ENCODE peak calls at places on chromosomes 16 and 17, in five cellular contexts. D is IMR-90, B is mesendoderm, H is H1, C is mesenchymal stem cell. X is an unnamed sample.

GRCh38 chr17:47204722-47205418 is 4.3 kb upstream of the MYL4 start:
- DNase-seq in D (peak), B (peak), H (no peak), C (peak), X (no peak)

GRCh38 chr17:57874434-57875108 is 24.7 kb upstream of the MRPS23 start:
- DNase-seq in D (peak), B (peak), H (peak), C (peak), X (peak)

GRCh38 chr16:24635900-24636610 is 93.4 kb upstream of the TNRC6A start:
- DNase-seq in D (peak), B (no peak), H (no peak), C (peak), X (no peak)

GRCh38 chr17:2215616-2216364 is 87.8 kb downstream of the SMG6 start:
- DNase-seq in D (peak), B (peak), H (peak), C (peak), X (no peak)

GRCh38 chr16:77223184-77223583 is 24.0 kb downstream of the SYCE1L start:
- DNase-seq in D (no peak), B (peak), H (peak), C (no peak), X (no peak)

GRCh38 chr17:73841431-73842060 is 197.3 kb upstream of the SDK2 start:
- DNase-seq in D (no peak), B (peak), H (peak), C (no peak), X (peak)

GRCh38 chr16:72990003-72990521 is 57.9 kb downstream of the ZFHX3 start:
- DNase-seq in D (peak), B (peak), H (no peak), C (peak), X (no peak)

GRCh38 chr17:37476431-37477130 is 13.1 kb upstream of the DUSP14 start:
- DNase-seq in D (peak), B (peak), H (no peak), C (peak), X (no peak)

GRCh38 chr17:7560172-7561027 is 1.3 kb upstream of the SENP3 start:
- DNase-seq in D (peak), B (peak), H (peak), C (peak), X (peak)

GRCh38 chr17:70242781-70243437 is 73.6 kb downstream of the KCNJ2 start:
- DNase-seq in D (no peak), B (no peak), H (no peak), C (peak), X (no peak)

GRCh38 chr17:10646393-10646990 is 10.6 kb downstream of the MYH3 start:
- DNase-seq in D (peak), B (peak), H (peak), C (peak), X (peak)

GRCh38 chr17:65060855-65061254 is 4.3 kb upstream of the GNA13 start:
- DNase-seq in D (no peak), B (no peak), H (no peak), C (no peak), X (no peak)
- H2BK120ac ChIP-seq in D (no peak), B (no peak), H (no peak), C (no peak), X (no peak)

DNA sequence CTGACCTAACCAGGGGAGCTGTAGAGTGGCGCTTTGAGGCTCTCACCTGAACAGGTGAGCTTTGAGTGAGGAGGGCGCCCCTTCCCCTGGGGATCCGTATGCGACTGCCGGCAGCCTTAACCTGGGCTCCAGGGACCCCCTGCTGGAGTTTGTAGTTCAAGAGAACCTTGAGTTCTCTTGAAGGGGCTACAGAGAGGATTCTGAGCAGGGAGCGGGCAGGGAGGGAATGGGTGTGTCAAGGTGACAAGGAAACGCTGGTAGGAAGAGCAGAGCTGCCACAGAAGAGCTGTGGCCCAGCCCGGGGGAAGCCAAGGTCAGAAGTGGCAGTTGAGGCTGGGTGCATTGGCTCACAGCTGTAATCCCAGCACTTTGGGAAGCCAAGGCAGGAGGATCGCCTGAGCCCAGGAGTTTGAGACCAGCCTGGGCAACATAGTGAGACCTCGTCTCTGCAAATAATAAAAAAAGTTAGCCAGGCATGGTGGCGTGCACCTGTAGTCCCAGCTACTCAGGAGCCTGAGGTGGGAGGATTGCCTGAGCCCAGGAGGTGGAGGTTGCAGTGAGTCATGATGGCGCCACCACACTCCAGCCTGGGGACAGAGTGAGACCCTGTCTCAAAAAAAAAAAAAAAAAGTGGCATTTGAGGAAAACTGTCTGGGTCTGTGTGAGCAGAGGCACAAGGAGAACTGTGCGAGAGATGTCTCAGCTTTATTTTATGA is 1.2 kb downstream of the LLGL2 start:
- DNase-seq in D (no peak), B (peak), H (peak), C (no peak), X (no peak)
- H3K27ac ChIP-seq in D (no peak), B (no peak), H (no peak), C (no peak), X (no peak)

GRCh38 chr16:17013067-17013466 is 457.7 kb downstream of the XYLT1 start:
- DNase-seq in D (no peak), B (no peak), H (no peak), C (no peak), X (no peak)
- H4K8ac ChIP-seq in D (no peak), B (no peak), H (no peak), C (no peak), X (no peak)

GRCh38 chr17:17581509-17581908 is 10.0 kb downstream of the PEMT start:
- DNase-seq in D (no peak), B (no peak), H (no peak), C (no peak), X (no peak)
- H2BK120ac ChIP-seq in D (no peak), B (no peak), H (no peak), C (no peak), X (no peak)

GRCh38 chr17:49506282-49506681 is 11.2 kb downstream of the NGFR start:
- DNase-seq in D (no peak), B (no peak), H (no peak), C (no peak), X (no peak)
- H3K27ac ChIP-seq in D (no peak), B (no peak), H (no peak), C (no peak), X (no peak)

X was measured in neuronal stem cell.